ENCODE peak calls at places on chromosomes 6 and 20, in seven cellular contexts. R is IMR-90; N is tibial artery; Q is CD8-positive, alpha-beta T cell; T is psoas muscle; I is cardiac muscle cell; G is spleen. Y is an unnamed sample.

GRCh38 chr6:104969785-104970581 is 13.1 kb downstream of the LIN28B start:
- DNase-seq in R (no peak), N (no peak), Q (no peak), T (no peak), I (no peak), G (no peak), Y (no peak)

GRCh38 chr20:53972179-53972578 is 98.2 kb downstream of the BCAS1 start:
- DNase-seq in R (no peak), N (no peak), Q (no peak), T (no peak), I (no peak), G (no peak), Y (no peak)

GRCh38 chr20:14332796-14333345 is 4.5 kb downstream of the FLRT3 start:
- DNase-seq in R (no peak), N (no peak), Q (no peak), T (no peak), I (no peak), G (no peak), Y (no peak)

GRCh38 chr20:58649288-58650180 is 1.5 kb upstream of the STX16 start:
- DNase-seq in R (no peak), N (peak; percentile 23), Q (peak; percentile 34), T (peak; percentile 56), I (no peak), G (peak; percentile 89), Y (no peak)

GRCh38 chr6:144244688-144245087 is 40.4 kb upstream of the UTRN start:
- DNase-seq in R (no peak), N (no peak), Q (no peak), T (no peak), I (no peak), G (no peak), Y (no peak)

GRCh38 chr20:59147197-59147596 is 16.4 kb upstream of the ZNF831 start:
- DNase-seq in R (no peak), N (no peak), Q (no peak), T (no peak), I (no peak), G (peak; percentile 55), Y (no peak)

GRCh38 chr20:58721951-58722371 is 29.4 kb downstream of the NPEPL1 start:
- DNase-seq in R (no peak), N (peak; percentile 76), Q (no peak), T (no peak), I (no peak), G (peak; percentile 54), Y (no peak)

GRCh38 chr6:136095961-136096360 is 154.2 kb downstream of the MTFR2 start:
- DNase-seq in R (no peak), N (peak; percentile 61), Q (no peak), T (peak; percentile 66), I (peak; percentile 75), G (no peak), Y (no peak)

DNA sequence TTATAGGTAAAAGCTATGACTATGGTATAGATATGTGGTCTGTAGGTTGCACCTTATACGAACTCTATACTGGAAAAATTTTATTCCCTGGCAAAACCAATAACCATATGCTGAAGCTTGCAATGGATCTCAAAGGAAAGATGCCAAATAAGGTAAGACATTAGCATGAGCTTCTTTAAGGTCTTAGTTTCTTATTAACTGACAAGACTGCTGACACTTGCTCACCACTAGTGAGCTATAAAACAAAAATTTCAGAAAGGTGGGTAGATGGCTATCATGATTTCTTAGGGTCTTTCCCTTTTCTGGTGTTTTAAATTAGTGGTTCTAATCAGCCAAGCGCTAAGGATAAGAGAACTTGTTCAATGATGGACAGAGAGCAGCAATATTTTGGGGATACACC is 21.9 kb downstream of the FAM217A start:
- DNase-seq in R (no peak), N (no peak), Q (no peak), T (no peak), I (no peak), G (no peak), Y (no peak)
- H3K4me3 ChIP-seq in R (no peak overlapping the region), N (no peak overlapping the region), Q (no peak overlapping the region), T (no peak overlapping the region), I (no peak overlapping the region), G (no peak overlapping the region), Y (no peak overlapping the region)

DNA sequence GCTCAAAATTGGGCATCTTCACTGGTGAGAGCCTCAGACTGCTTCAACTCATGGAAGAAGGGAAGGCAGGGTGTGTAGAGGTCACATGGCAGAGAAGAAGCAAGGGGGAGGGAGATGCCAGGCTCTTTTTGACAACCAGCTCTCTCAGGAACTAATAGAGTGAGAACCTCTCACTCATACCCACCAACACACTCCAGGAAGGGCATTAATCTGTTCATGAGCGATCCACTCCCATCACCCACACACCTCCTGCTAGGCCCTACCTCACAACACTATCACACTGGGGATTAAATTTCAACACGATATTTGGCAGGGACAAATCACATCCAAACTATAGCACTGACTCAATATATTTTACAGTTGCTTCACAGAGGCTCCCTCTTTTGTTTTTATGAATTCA is 2.0 kb downstream of the MSH5 start:
- DNase-seq in R (no peak), N (no peak), Q (no peak), T (no peak), I (no peak), G (no peak), Y (no peak)
- TF ChIP-seq CTCF in R (no peak), N (no peak), Q (no peak), T (no peak), I (no peak), G (no peak), Y (no peak)

GRCh38 chr6:19433101-19433500 is 404.1 kb upstream of the ID4 start:
- DNase-seq in R (no peak), N (no peak), Q (no peak), T (no peak), I (peak; percentile 27), G (no peak), Y (no peak)
- H3K27ac ChIP-seq in R (no peak overlapping the region), N (no peak overlapping the region), Q (no peak overlapping the region), T (no peak overlapping the region), I (no peak overlapping the region), G (no peak overlapping the region), Y (no peak overlapping the region)

DNA sequence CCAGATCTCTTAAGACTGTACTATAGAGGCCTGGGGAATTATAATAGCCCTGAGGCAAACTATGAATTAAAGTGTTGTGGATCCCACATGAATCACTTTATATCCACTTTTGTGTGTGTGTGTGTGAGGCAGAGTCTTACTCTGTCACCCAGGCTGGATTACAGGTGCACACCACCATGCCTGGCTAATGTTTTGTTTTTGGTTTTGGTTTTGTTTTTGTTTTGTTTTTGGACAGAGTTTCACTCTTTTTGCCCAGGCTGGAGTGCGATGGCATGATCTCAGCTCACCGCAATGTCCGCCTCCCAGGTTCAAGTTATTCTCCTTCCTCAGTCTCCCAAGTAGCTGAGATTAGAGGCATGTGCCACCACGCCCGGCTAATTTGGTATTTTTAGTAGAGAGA is 32.2 kb upstream of the MICB start:
- DNase-seq in R (no peak), N (no peak), Q (no peak), T (no peak), I (no peak), G (no peak), Y (no peak)
- H3K4me3 ChIP-seq in R (no peak overlapping the region), N (no peak overlapping the region), Q (peak overlapping the region; percentile 82), T (peak overlapping the region; percentile 63), I (no peak overlapping the region), G (peak overlapping the region; percentile 81), Y (no peak overlapping the region)

GRCh38 chr6:41088451-41088850 is 15.7 kb downstream of the NFYA start:
- DNase-seq in R (peak; percentile 25), N (no peak), Q (no peak), T (no peak), I (peak; percentile 13), G (no peak), Y (no peak)

GRCh38 chr6:41090841-41091761 is 18.3 kb downstream of the NFYA start:
- DNase-seq in R (peak; percentile 4), N (no peak), Q (no peak), T (no peak), I (no peak), G (no peak), Y (no peak)

GRCh38 chr6:41093729-41094128 is 21.0 kb downstream of the NFYA start:
- DNase-seq in R (peak; percentile 41), N (no peak), Q (no peak), T (no peak), I (no peak), G (no peak), Y (no peak)

GRCh38 chr6:41097467-41098090 is 24.8 kb downstream of the NFYA start:
- DNase-seq in R (peak; percentile 69), N (no peak), Q (no peak), T (no peak), I (peak; percentile 84), G (no peak), Y (no peak)

GRCh38 chr6:41092421-41093140 is 19.8 kb downstream of the NFYA start:
- DNase-seq in R (peak; percentile 37), N (no peak), Q (no peak), T (no peak), I (peak; percentile 52), G (no peak), Y (no peak)
- TF ChIP-seq CTCF in R (peak; percentile 47), N (no peak), Q (no peak), T (peak; percentile 28), I (peak; percentile 56), G (no peak), Y (peak; percentile 56)

DNA sequence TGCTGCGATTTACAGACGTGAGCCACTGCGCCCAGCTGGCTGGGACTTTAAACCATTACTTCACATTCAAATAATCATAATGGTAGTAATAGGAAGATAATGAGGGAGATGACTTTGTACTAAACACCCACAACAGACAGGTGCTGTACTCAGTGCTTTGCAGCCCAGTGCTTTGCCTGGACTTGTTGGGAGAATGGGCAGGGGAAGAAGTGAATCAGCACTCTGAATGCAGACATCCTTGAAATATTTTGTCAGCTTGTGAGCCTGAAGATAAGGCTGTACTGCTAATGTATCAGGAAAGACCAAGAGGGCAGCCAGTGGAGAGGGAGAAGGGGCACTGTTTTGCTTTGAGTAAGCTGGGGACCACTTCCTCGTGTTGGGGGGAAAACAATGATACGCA is 17.4 kb downstream of the NKX2-2 start:
- DNase-seq in R (no peak), N (no peak), Q (no peak), T (no peak), I (no peak), G (no peak), Y (no peak)
- H3K27ac ChIP-seq in R (no peak overlapping the region), N (no peak overlapping the region), Q (no peak overlapping the region), T (no peak overlapping the region), I (no peak overlapping the region), G (no peak overlapping the region), Y (no peak overlapping the region)